ENCODE peak calls at places on chromosomes 11 and 22, in seven cellular contexts. Q is fibroblast of mammary gland, F is thoracic aorta, T is HFF-Myc, L is fibroblast of lung, E is heart right ventricle, O is epithelial cell of esophagus. N is an unnamed sample.

GRCh38 chr22:20566420-20567260 is 59.2 kb downstream of the MED15 start:
- DNase-seq in E (no peak), L (peak; percentile 95), O (peak; percentile 83), F (no peak), T (no peak), Q (peak; percentile 95), N (no peak)

GRCh38 chr11:121792185-121792584 is 323.8 kb downstream of the BLID start:
- DNase-seq in O (peak; percentile 8), L (no peak), F (no peak), Q (no peak), E (no peak), T (no peak), N (no peak)

GRCh38 chr11:24348908-24349307 is 147.9 kb upstream of the LUZP2 start:
- DNase-seq in Q (no peak), F (no peak), T (no peak), E (no peak), O (no peak), L (no peak), N (no peak)

GRCh38 chr11:61728940-61729219 is 23.6 kb upstream of the MYRF start:
- DNase-seq in F (no peak), L (peak; percentile 33), E (no peak), T (no peak), O (peak; percentile 45), Q (peak; percentile 58), N (peak; percentile 17)

GRCh38 chr11:128806496-128807261 is 60.4 kb downstream of the KCNJ1 start:
- DNase-seq in F (no peak), E (no peak), O (peak; percentile 31), Q (peak; percentile 21), L (no peak), T (no peak), N (no peak)

GRCh38 chr11:117908959-117909610 is 20.1 kb downstream of the TMPRSS13 start:
- DNase-seq in Q (no peak), F (no peak), T (no peak), O (no peak), E (no peak), L (no peak), N (no peak)

GRCh38 chr11:2203440-2204259 is 32.0 kb upstream of the TH start:
- DNase-seq in T (no peak), O (no peak), Q (no peak), F (no peak), L (no peak), E (no peak), N (no peak)

GRCh38 chr22:24445481-24446290 is 18.3 kb downstream of the ADORA2A start:
- DNase-seq in O (no peak), F (no peak), T (no peak), Q (no peak), L (no peak), E (no peak), N (no peak)

GRCh38 chr11:75795276-75796090 is 19.5 kb upstream of the UVRAG start:
- DNase-seq in E (no peak), F (no peak), O (peak; percentile 23), Q (no peak), L (no peak), T (no peak), N (no peak)

GRCh38 chr11:3109921-3110706 is 52.9 kb upstream of the CARS1 start:
- DNase-seq in L (peak; percentile 18), E (peak; percentile 45), F (peak; percentile 1), T (no peak), Q (peak; percentile 46), O (peak; percentile 45), N (peak; percentile 45)

GRCh38 chr22:50105529-50106100 is 15.8 kb downstream of the MOV10L1 start:
- DNase-seq in T (no peak), Q (peak; percentile 18), L (peak; percentile 61), O (peak; percentile 90), E (no peak), F (no peak), N (no peak)

GRCh38 chr11:72736452-72737069 is 15.6 kb downstream of the ARAP1 start:
- DNase-seq in L (peak; percentile 39), F (no peak), E (no peak), Q (peak; percentile 70), O (peak; percentile 83), T (no peak), N (peak; percentile 35)

GRCh38 chr22:49586244-49586748 is 241.4 kb downstream of the BRD1 start:
- DNase-seq in L (no peak), E (no peak), F (no peak), O (no peak), T (no peak), Q (peak; percentile 4), N (no peak)

GRCh38 chr22:19514831-19515565 is 9.2 kb downstream of the CLDN5 start:
- DNase-seq in F (no peak), L (no peak), E (no peak), O (peak; percentile 71), T (no peak), Q (peak; percentile 15), N (peak; percentile 96)

GRCh38 chr11:33045551-33046255 is 6.3 kb downstream of the TCP11L1 start:
- DNase-seq in L (no peak), F (no peak), E (no peak), O (peak; percentile 84), Q (peak; percentile 34), T (peak; percentile 89), N (peak; percentile 10)

GRCh38 chr11:60282291-60282690 is 1.8 kb downstream of the MS4A4A start:
- DNase-seq in L (no peak), O (no peak), T (no peak), Q (no peak), E (no peak), F (no peak), N (no peak)
- H3K4me3 ChIP-seq in L (no peak overlapping the region), O (no peak overlapping the region), T (no peak overlapping the region), Q (no peak overlapping the region), E (peak overlapping the region; percentile 21), F (peak overlapping the region; percentile 51), N (no peak overlapping the region)

GRCh38 chr11:94400839-94401772 is at the start of gene GPR83:
- DNase-seq in O (peak; percentile 24), Q (no peak), L (no peak), E (peak; percentile 21), T (no peak), F (no peak), N (peak; percentile 5)
- H3K4me3 ChIP-seq in O (peak within 1 kb of the TSS; percentile 14), Q (peak within 1 kb of the TSS; percentile 16), L (peak within 1 kb of the TSS; percentile 47), E (peak within 1 kb of the TSS; percentile 49), T (peak within 1 kb of the TSS; percentile 32), F (peak within 1 kb of the TSS; percentile 57), N (peak within 1 kb of the TSS; percentile 30)

DNA sequence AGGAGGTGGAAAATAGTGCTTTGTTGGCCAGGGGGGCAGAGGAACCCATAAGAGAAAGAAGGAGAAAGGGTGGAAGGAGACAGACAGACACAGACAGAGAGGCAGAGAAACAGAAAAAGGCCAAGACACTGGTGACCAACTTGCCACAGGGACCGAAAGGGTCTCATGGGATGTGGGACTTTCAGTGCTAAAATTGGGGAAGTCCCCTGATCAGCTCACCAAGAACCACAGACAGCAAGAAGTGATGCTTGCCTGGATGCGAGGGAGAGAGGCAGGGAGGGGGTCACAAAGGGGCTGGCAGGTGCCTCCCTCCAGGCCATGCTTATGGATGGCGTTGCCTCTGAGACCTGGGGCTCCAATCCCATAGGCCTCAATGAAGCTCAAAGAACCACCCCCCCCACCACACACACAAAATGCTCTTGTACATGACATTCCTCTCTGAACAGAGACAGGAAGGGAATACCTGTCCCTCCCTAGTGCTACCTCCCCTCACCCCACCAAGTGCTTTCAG is 413.4 kb downstream of the MN1 start:
- DNase-seq in T (no peak), Q (no peak), O (no peak), F (no peak), E (no peak), L (no peak), N (no peak)
- H3K4me3 ChIP-seq in T (no peak overlapping the region), Q (no peak overlapping the region), O (no peak overlapping the region), F (no peak overlapping the region), E (no peak overlapping the region), L (no peak overlapping the region), N (no peak overlapping the region)

GRCh38 chr11:96207459-96208449 is 135.2 kb downstream of the MAML2 start:
- DNase-seq in L (no peak), E (no peak), T (no peak), F (no peak), Q (no peak), O (peak; percentile 81), N (no peak)
- H3K4me3 ChIP-seq in L (no peak overlapping the region), E (no peak overlapping the region), T (no peak overlapping the region), F (no peak overlapping the region), Q (no peak overlapping the region), O (no peak overlapping the region), N (peak overlapping the region; percentile 21)

GRCh38 chr11:9689721-9690120 is 25.8 kb downstream of the SWAP70 start:
- DNase-seq in F (no peak), Q (peak; percentile 58), E (no peak), T (no peak), L (no peak), O (no peak), N (no peak)
- H3K4me3 ChIP-seq in F (no peak overlapping the region), Q (no peak overlapping the region), E (no peak overlapping the region), T (no peak overlapping the region), L (no peak overlapping the region), O (no peak overlapping the region), N (no peak overlapping the region)

GRCh38 chr11:46119053-46119351 is 2.3 kb downstream of the PHF21A start:
- DNase-seq in O (no peak), Q (no peak), E (no peak), L (no peak), F (no peak), T (no peak), N (no peak)

GRCh38 chr11:46119352-46120216 is 1.7 kb downstream of the PHF21A start:
- DNase-seq in L (peak; percentile 82), O (peak; percentile 68), T (no peak), E (peak; percentile 53), Q (peak; percentile 71), F (no peak), N (peak; percentile 43)

GRCh38 chr11:46116007-46116711 is 5.1 kb downstream of the PHF21A start:
- DNase-seq in L (no peak), T (no peak), F (no peak), E (no peak), Q (no peak), O (no peak), N (no peak)

GRCh38 chr11:46120361-46120710 is 918 bp downstream of the PHF21A start:
- DNase-seq in T (no peak), F (no peak), L (no peak), O (no peak), E (peak; percentile 42), Q (no peak), N (no peak)

GRCh38 chr11:46117842-46118241 is 3.4 kb downstream of the PHF21A start:
- DNase-seq in F (no peak), Q (no peak), T (no peak), E (no peak), O (no peak), L (peak; percentile 31), N (no peak)
- H3K4me3 ChIP-seq in F (peak overlapping the region; percentile 93), Q (no peak overlapping the region), T (peak overlapping the region; percentile 82), E (peak overlapping the region; percentile 72), O (no peak overlapping the region), L (peak overlapping the region; percentile 92), N (no peak overlapping the region)